ENCODE peak calls at places on chromosomes 4 and X, in nine cellular contexts. K, D, H, P, N, M, Y, L and V are unnamed samples.

GRCh38 chr4:98822144-98822543 is 106.8 kb downstream of the EIF4E start:
- DNase-seq in K (no peak), D (no peak), H (no peak), P (no peak), N (no peak), M (no peak), Y (no peak), L (no peak), V (no peak)

GRCh38 chr4:69832326-69833030 is 27.5 kb downstream of the SULT1E1 start:
- DNase-seq in K (no peak), D (no peak), H (no peak), P (no peak), N (no peak), M (no peak), Y (peak), L (no peak), V (no peak)

GRCh38 chr4:24856586-24856985 is 56.3 kb downstream of the CCDC149 start:
- DNase-seq in K (peak), D (peak), H (no peak), P (peak), N (no peak), M (no peak), Y (no peak), L (peak), V (peak)

GRCh38 chrX:110041980-110042379 is 39.1 kb downstream of the TMEM164 start:
- DNase-seq in K (no peak), D (no peak), H (no peak), P (no peak), N (no peak), M (no peak), Y (no peak), L (no peak), V (no peak)

GRCh38 chr4:108533245-108533844 is 87.0 kb upstream of the RPL34 start:
- DNase-seq in K (no peak), D (no peak), H (no peak), P (no peak), N (no peak), M (no peak), Y (no peak), L (no peak), V (no peak)

GRCh38 chr4:74418063-74418670 is 26.8 kb upstream of the AREG start:
- DNase-seq in K (no peak), D (no peak), H (peak), P (peak), N (no peak), M (no peak), Y (no peak), L (peak), V (no peak)

GRCh38 chr4:165612936-165613335 is 234.1 kb downstream of the CPE start:
- DNase-seq in K (no peak), D (no peak), H (no peak), P (no peak), N (no peak), M (no peak), Y (no peak), L (peak), V (peak)

GRCh38 chr4:139769355-139769754 is 103.7 kb downstream of the MGST2 start:
- DNase-seq in K (no peak), D (no peak), H (no peak), P (no peak), N (no peak), M (no peak), Y (no peak), L (no peak), V (no peak)

GRCh38 chr4:88985088-88985779 is 71.8 kb downstream of the FAM13A start:
- DNase-seq in K (no peak), D (no peak), H (no peak), P (peak), N (no peak), M (no peak), Y (no peak), L (peak), V (no peak)

GRCh38 chr4:11616856-11617255 is 188.2 kb upstream of the HS3ST1 start:
- DNase-seq in K (no peak), D (no peak), H (no peak), P (no peak), N (no peak), M (no peak), Y (no peak), L (no peak), V (no peak)
- TF ChIP-seq CTCF in K (no peak), D (no peak), H (no peak), P (no peak), N (no peak), M (no peak), Y (no peak), L (no peak), V (no peak)

DNA sequence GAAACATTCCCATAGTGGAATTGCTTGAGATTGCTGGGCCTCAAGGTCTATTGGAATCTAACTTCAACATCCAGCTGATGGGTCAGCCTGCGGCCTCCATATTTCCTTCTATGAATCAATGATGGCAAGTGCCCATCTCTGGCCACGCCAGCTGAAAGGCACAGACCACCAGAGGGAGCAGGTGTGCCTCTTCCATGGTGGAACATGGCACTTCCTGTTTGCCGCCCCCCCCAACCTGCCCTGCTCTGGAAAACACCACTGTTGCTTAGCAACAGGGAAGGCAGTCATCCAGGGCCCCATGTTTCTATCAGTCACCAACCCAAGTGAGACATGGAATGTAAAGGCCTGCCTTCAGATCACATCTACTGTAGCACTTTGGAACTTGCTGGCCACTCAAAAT is 11.6 kb downstream of the PAGE4 start:
- DNase-seq in K (peak), D (no peak), H (peak), P (no peak), N (peak), M (peak), Y (peak), L (peak), V (peak)
- TF ChIP-seq CTCF in K (peak), D (peak), H (peak), P (peak), N (peak), M (peak), Y (no peak), L (peak), V (peak)

DNA sequence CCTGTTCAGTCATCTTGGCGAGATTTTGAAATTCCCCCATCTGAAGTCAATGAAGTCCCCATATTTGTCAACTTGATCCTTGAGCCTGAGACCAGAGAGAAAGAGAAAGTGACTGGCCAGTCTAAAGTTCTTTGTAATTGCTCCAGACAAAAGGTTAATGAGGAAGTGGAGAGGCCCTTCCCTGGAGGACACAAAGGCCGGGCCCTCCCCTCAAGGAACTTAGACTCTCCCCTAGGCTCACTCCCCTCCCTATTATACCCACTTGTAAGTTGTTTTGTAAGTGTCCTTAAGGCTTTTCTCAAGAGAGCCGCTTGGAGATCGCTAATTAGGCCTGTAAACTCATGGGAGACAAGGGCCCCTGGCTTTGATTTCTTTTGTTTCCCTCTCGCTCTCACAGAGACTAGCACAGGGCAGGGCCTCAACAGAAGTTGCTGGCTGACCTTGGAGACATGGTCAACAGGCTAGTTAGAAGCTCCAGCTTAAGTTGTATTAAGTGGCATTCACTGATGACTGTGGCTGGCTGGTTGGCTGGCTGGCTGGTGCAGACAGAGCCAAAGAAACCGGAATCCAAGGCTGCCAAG is 20.3 kb upstream of the GPC4 start:
- DNase-seq in K (peak), D (no peak), H (no peak), P (no peak), N (no peak), M (no peak), Y (no peak), L (no peak), V (no peak)
- TF ChIP-seq CTCF in K (no peak), D (no peak), H (no peak), P (no peak), N (no peak), M (no peak), Y (no peak), L (no peak), V (no peak)

GRCh38 chrX:12901486-12901885 is 4.9 kb upstream of the TLR8 start:
- DNase-seq in K (peak), D (peak), H (peak), P (peak), N (peak), M (peak), Y (peak), L (peak), V (peak)
- TF ChIP-seq CTCF in K (peak), D (peak), H (peak), P (peak), N (peak), M (peak), Y (peak), L (peak), V (peak)